ENCODE peak calls at places on chromosomes 6 and 20, in four cellular contexts. I is neuronal stem cell, D is HepG2, N is mesenchymal stem cell. E is an unnamed sample.

GRCh38 chr20:48100483-48100882 is 315.2 kb upstream of the SULF2 start:
- DNase-seq in D (no peak), I (no peak), N (no peak), E (no peak)

GRCh38 chr20:57440678-57441509 is 49.7 kb downstream of the RBM38 start:
- DNase-seq in I (no peak), D (no peak), N (no peak), E (peak)

GRCh38 chr6:1315560-1316386 is 3.9 kb downstream of the FOXQ1 start:
- DNase-seq in I (no peak), D (peak), N (no peak), E (no peak)

GRCh38 chr6:7809346-7809745 is 83.4 kb downstream of the BMP6 start:
- DNase-seq in I (no peak), N (no peak), D (no peak), E (no peak)

GRCh38 chr20:51131806-51132205 is 108.9 kb upstream of the KCNG1 start:
- DNase-seq in N (no peak), I (no peak), D (no peak), E (no peak)

GRCh38 chr6:33297406-33297955 is 1.3 kb downstream of the RGL2 start:
- DNase-seq in N (no peak), D (no peak), I (no peak), E (peak)

GRCh38 chr6:155491421-155491820 is 35.8 kb upstream of the NOX3 start:
- DNase-seq in I (no peak), D (peak), N (no peak), E (no peak)

GRCh38 chr6:131023834-131024504 is 39.1 kb downstream of the EPB41L2 start:
- DNase-seq in I (no peak), N (peak), D (no peak), E (no peak)

GRCh38 chr6:65461121-65461520 is 245.9 kb downstream of the EYS start:
- DNase-seq in D (no peak), I (no peak), N (no peak), E (no peak)

GRCh38 chr6:170039156-170040114 is 251.4 kb downstream of the DLL1 start:
- DNase-seq in I (no peak), D (no peak), N (no peak), E (no peak)

GRCh38 chr20:4560667-4561066 is 161.0 kb upstream of the PRND start:
- DNase-seq in N (no peak), I (no peak), D (no peak), E (no peak)

GRCh38 chr6:129309154-129309553 is 400.8 kb downstream of the ARHGAP18 start:
- DNase-seq in I (no peak), N (no peak), D (no peak), E (no peak)

GRCh38 chr6:42314571-42314950 is 96.9 kb upstream of the MRPS10 start:
- DNase-seq in D (no peak), N (no peak), I (no peak), E (no peak)

GRCh38 chr6:89467437-89467836 is 34.5 kb downstream of the ANKRD6 start:
- DNase-seq in N (no peak), I (no peak), D (no peak), E (no peak)

GRCh38 chr6:36700812-36701211 is 3.2 kb downstream of the RAB44 start:
- DNase-seq in N (no peak), D (no peak), I (no peak), E (no peak)

GRCh38 chr6:170505306-170505705 is 47.8 kb downstream of the PSMB1 start:
- DNase-seq in D (no peak), N (no peak), I (no peak), E (no peak)

GRCh38 chr6:125170376-125170775 is 16.8 kb downstream of the TPD52L1 start:
- DNase-seq in N (no peak), D (no peak), I (no peak), E (no peak)

GRCh38 chr6:143578054-143578453 is 66.5 kb upstream of the FUCA2 start:
- DNase-seq in D (no peak), N (no peak), I (no peak), E (no peak)

GRCh38 chr20:60483371-60483770 is 525.1 kb downstream of the CDH26 start:
- DNase-seq in N (no peak), D (no peak), I (no peak), E (no peak)

GRCh38 chr6:3045369-3045768 is 22.9 kb upstream of the RIPK1 start:
- DNase-seq in N (no peak), I (no peak), D (no peak), E (no peak)

GRCh38 chr6:1015819-1016218 is 296.1 kb upstream of the FOXQ1 start:
- DNase-seq in D (peak), N (peak), I (no peak), E (peak)

GRCh38 chr6:7201732-7202541 is 94.2 kb downstream of the RREB1 start:
- DNase-seq in I (no peak), D (no peak), N (no peak), E (no peak)

GRCh38 chr6:39309942-39310531 is 4.2 kb downstream of the KCNK17 start:
- DNase-seq in N (peak), I (peak), D (peak), E (peak)

GRCh38 chr6:125004198-125004597 is 42.0 kb downstream of the RNF217 start:
- DNase-seq in D (no peak), N (peak), I (no peak), E (no peak)

GRCh38 chr6:43496370-43497128 is 13.6 kb downstream of the LRRC73 start:
- DNase-seq in N (peak), I (no peak), D (peak), E (peak)

GRCh38 chr6:27893059-27893835 is 18.9 kb downstream of the OR2B2 start:
- DNase-seq in N (peak), I (peak), D (peak), E (peak)

GRCh38 chr6:12327391-12327790 is 37.2 kb downstream of the EDN1 start:
- DNase-seq in I (no peak), N (no peak), D (no peak), E (no peak)

GRCh38 chr20:40797425-40797824 is 108.4 kb upstream of the MAFB start:
- DNase-seq in I (no peak), N (peak), D (peak), E (peak)

GRCh38 chr20:39117486-39117885 is 155.3 kb downstream of the DHX35 start:
- DNase-seq in D (peak), N (peak), I (no peak), E (no peak)

GRCh38 chr6:132813173-132813856 is 1.1 kb upstream of the RPS12 start:
- DNase-seq in D (peak), N (peak), I (no peak), E (peak)

GRCh38 chr6:168184701-168185100 is 105.7 kb upstream of the FRMD1 start:
- DNase-seq in N (no peak), D (no peak), I (no peak), E (no peak)

GRCh38 chr20:32487381-32487780 is 97.8 kb downstream of the NOL4L start:
- DNase-seq in D (no peak), I (no peak), N (no peak), E (no peak)

GRCh38 chr6:89583559-89583958 is 55.0 kb downstream of the LYRM2 start:
- DNase-seq in I (no peak), N (no peak), D (no peak), E (no peak)

GRCh38 chr6:84809504-84809903 is 45.1 kb upstream of the TBX18 start:
- DNase-seq in N (no peak), D (no peak), I (no peak), E (no peak)

GRCh38 chr6:84804720-84805119 is 40.3 kb upstream of the TBX18 start:
- DNase-seq in N (no peak), I (no peak), D (no peak), E (no peak)

GRCh38 chr6:84801250-84801649 is 36.9 kb upstream of the TBX18 start:
- DNase-seq in D (no peak), N (no peak), I (no peak), E (no peak)

GRCh38 chr6:84805145-84805544 is 40.7 kb upstream of the TBX18 start:
- DNase-seq in N (no peak), D (no peak), I (no peak), E (no peak)
- H3K9ac ChIP-seq in N (no peak), D (no peak), I (no peak), E (no peak)

GRCh38 chr6:134519456-134519855 is 201.5 kb upstream of the SGK1 start:
- DNase-seq in D (no peak), N (peak), I (no peak), E (no peak)

GRCh38 chr6:134516582-134516981 is 198.7 kb upstream of the SGK1 start:
- DNase-seq in D (no peak), N (no peak), I (no peak), E (no peak)

GRCh38 chr6:134517863-134518262 is 200.0 kb upstream of the SGK1 start:
- DNase-seq in I (no peak), N (no peak), D (no peak), E (no peak)

GRCh38 chr6:134515976-134516375 is 198.1 kb upstream of the SGK1 start:
- DNase-seq in I (no peak), N (no peak), D (no peak), E (no peak)

GRCh38 chr6:134517145-134517658 is 199.3 kb upstream of the SGK1 start:
- DNase-seq in I (no peak), N (peak), D (peak), E (peak)
- H3K9ac ChIP-seq in I (no peak), N (peak), D (no peak), E (no peak)

GRCh38 chr6:54010340-54011276 is 100.6 kb upstream of the MLIP start:
- DNase-seq in D (peak), I (no peak), N (peak), E (no peak)
- H3K9ac ChIP-seq in D (no peak), I (no peak), N (peak), E (no peak)

GRCh38 chr6:113011389-113011788 is 664.3 kb downstream of the RFPL4B start:
- DNase-seq in D (no peak), N (no peak), I (no peak), E (no peak)
- H3K9ac ChIP-seq in D (no peak), N (no peak), I (no peak), E (no peak)

GRCh38 chr20:58839991-58840747 is 10.5 kb downstream of the GNAS-AS1 start:
- DNase-seq in I (no peak), N (no peak), D (no peak), E (peak)
- H3K9ac ChIP-seq in I (peak), N (no peak), D (no peak), E (no peak)

GRCh38 chr20:17835941-17836861 is 132.4 kb downstream of the SNX5 start:
- DNase-seq in D (no peak), I (no peak), N (peak), E (peak)
- H3K9ac ChIP-seq in D (no peak), I (no peak), N (peak), E (no peak)

E was measured in neural progenitor cell.